ENCODE peak calls at places on chromosome 12, in five cellular contexts. C, E, N, P and D are unnamed samples.

GRCh38 chr12:6090786-6091185 is 33.7 kb downstream of the VWF start:
- DNase-seq in E (no peak), P (peak), N (no peak), C (no peak), D (no peak)

GRCh38 chr12:53842686-53843085 is 90.9 kb upstream of the CISTR start:
- DNase-seq in C (no peak), E (no peak), P (no peak), N (no peak), D (no peak)

GRCh38 chr12:116595672-116596071 is 36.5 kb downstream of the MAP1LC3B2 start:
- DNase-seq in N (no peak), P (no peak), E (no peak), C (no peak), D (no peak)

GRCh38 chr12:538731-539539 is 79.2 kb downstream of the B4GALNT3 start:
- DNase-seq in E (no peak), C (peak), P (no peak), N (no peak), D (peak)

GRCh38 chr12:10501031-10501430 is 4.7 kb upstream of the EIF2S3B start:
- DNase-seq in P (no peak), C (no peak), E (no peak), N (no peak), D (peak)

GRCh38 chr12:96170328-96170727 is 23.8 kb upstream of the ELK3 start:
- DNase-seq in P (no peak), N (no peak), C (no peak), E (no peak), D (no peak)

GRCh38 chr12:116319851-116320621 is 42.5 kb upstream of the MED13L start:
- DNase-seq in P (no peak), E (no peak), C (peak), N (no peak), D (no peak)

GRCh38 chr12:20455001-20455706 is 86.8 kb downstream of the PDE3A start:
- DNase-seq in N (no peak), P (no peak), C (peak), E (no peak), D (no peak)

GRCh38 chr12:122104844-122105243 is 26.3 kb downstream of the MLXIP start:
- DNase-seq in P (no peak), E (no peak), N (no peak), C (no peak), D (no peak)

GRCh38 chr12:131345521-131346436 is 365.1 kb upstream of the SFSWAP start:
- DNase-seq in E (peak), C (no peak), N (no peak), P (no peak), D (no peak)

GRCh38 chr12:2288471-2288870 is 235.7 kb downstream of the CACNA1C start:
- DNase-seq in P (no peak), C (no peak), N (no peak), E (no peak), D (no peak)

GRCh38 chr12:34288963-34289345 is 266.7 kb downstream of the ALG10 start:
- DNase-seq in E (no peak), P (no peak), C (no peak), N (no peak), D (no peak)

GRCh38 chr12:80175307-80175930 is 76.1 kb downstream of the OTOGL start:
- DNase-seq in N (no peak), P (no peak), E (no peak), C (no peak), D (no peak)

GRCh38 chr12:120725151-120725658 is 421 bp upstream of the ACADS start:
- DNase-seq in N (no peak), C (no peak), P (no peak), E (no peak), D (no peak)

GRCh38 chr12:104490850-104491249 is 34.1 kb downstream of the CHST11 start:
- DNase-seq in E (no peak), N (no peak), C (no peak), P (no peak), D (no peak)

GRCh38 chr12:2288001-2288400 is 235.2 kb downstream of the CACNA1C start:
- DNase-seq in E (no peak), C (no peak), P (no peak), N (no peak), D (no peak)

GRCh38 chr12:31712877-31713276 is 15.9 kb downstream of the AMN1 start:
- DNase-seq in N (no peak), C (no peak), P (no peak), E (no peak), D (no peak)

GRCh38 chr12:89731064-89731463 is 22.4 kb upstream of the ATP2B1 start:
- DNase-seq in N (no peak), P (no peak), C (no peak), E (no peak), D (no peak)

GRCh38 chr12:99486277-99486676 is 161.3 kb upstream of the GARIN6 start:
- DNase-seq in N (no peak), E (no peak), P (no peak), C (no peak), D (no peak)

GRCh38 chr12:47686645-47687240 is 19.1 kb downstream of the RPAP3 start:
- DNase-seq in N (peak), E (no peak), P (peak), C (peak), D (peak)

GRCh38 chr12:88108021-88108420 is 33.9 kb downstream of the CEP290 start:
- DNase-seq in C (no peak), E (no peak), P (no peak), N (no peak), D (no peak)
- TF ChIP-seq SIN3A in C (no peak), E (no peak), P (no peak), N (no peak), D (no peak)

DNA sequence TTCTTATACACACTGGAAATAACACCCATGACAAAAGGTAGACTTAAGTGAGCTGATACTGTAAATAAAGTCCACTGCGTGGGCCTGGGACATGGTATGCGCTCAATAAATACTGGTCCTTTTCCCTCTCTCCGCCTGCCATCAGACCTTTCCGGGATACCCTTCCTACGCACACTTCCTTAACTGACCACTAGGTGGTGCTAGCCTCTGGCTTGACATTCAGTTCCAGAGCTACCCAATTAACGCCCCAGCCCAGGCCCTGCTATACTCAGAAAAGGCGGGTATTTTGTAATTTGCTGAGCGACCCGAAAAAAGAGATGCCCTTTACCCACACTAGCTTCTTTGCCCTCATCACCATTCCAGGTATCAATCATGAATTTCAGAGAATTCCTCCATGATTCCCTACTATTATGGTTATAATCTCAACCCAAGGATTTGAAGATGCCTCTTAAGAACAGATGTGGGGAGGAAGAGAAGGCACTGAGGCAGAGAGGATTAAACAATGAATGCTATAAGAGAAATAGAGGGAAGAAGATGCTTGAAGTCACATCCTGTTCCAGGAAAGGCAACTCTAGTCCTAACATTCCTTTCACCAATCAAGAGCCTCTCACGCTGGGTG is 3.9 kb upstream of the LRP1 start:
- DNase-seq in C (peak), N (peak), P (peak), E (peak), D (peak)
- TF ChIP-seq SIN3A in C (no peak), N (no peak), P (no peak), E (no peak), D (no peak)

DNA sequence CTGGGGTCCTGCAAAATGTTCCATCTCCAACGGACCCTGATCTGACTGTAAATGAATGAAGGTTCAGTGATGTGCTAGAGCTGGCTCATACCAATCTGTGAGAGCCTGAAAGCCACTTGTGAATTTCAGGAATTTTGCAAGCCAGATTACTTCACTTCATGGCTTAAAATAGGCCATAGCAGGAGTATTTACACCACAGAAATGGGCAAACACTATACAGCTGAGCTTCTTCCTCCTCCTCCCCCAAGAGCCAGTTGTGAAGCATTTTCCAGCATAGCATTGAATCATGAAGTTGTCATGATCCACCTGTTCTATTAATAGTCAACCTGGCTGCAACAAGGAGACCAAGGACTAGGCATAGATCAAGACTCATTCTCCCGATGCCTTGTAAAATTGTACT is 141.3 kb upstream of the RASSF8 start:
- DNase-seq in N (no peak), C (no peak), E (no peak), P (no peak), D (no peak)
- TF ChIP-seq SIN3A in N (no peak), C (no peak), E (no peak), P (no peak), D (no peak)

GRCh38 chr12:63164911-63165310 is 13.9 kb upstream of the AVPR1A start:
- DNase-seq in C (no peak), E (no peak), P (no peak), N (no peak), D (no peak)
- TF ChIP-seq SIN3A in C (no peak), E (no peak), P (no peak), N (no peak), D (no peak)

DNA sequence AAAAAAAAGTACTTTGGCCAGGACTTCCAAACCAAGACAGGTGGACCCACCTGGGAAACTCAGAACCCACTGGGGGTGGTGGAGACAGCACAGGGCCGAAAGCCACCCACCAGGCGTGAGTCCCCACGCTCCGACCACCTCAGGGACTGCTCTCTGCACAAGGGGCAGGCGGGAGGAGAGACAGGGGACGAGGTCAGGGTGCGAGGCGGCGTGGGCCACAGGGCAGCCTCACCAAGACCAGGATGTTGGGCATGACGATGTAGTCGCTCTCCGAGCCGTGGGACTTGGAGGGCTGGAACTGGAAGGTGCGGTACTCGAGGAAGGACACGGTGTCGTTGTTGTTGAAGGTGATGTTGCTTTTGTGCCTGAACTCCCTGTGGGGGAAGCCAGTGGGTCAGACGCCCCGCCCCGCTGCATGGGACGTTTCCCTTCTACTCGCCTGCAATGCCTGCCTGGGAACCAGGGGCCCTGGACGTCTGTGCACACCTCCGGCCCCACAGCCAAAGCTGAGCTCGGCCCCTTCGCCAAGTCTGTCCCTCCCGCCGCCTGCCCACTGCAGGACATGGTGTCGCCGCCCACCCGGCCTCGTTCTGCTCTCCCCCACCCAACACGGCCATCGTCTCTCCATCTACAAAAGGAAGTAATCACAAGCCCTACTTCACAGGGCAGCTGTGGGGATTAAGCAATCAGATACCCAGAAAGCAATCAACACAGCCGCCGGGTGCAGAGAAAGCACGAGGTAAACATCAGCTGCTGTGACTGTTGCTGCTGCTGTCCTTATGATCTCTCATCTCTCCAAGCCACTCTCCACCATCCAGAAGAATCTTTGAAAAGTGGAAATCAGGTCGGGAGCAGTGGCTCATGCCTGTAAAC is 48.7 kb downstream of the SCARB1 start:
- DNase-seq in P (no peak), E (no peak), N (no peak), C (no peak), D (no peak)
- TF ChIP-seq SIN3A in P (no peak), E (no peak), N (no peak), C (no peak), D (no peak)